ENCODE peak calls at places on chromosomes 7 and 10, in six cellular contexts. W is cerebellar cortex; Z is KG1; C is NCI-H2171 treated with DMSO at 0.1 percent for 48 hours; T is HT1080; F is stimulated activated CD4-positive, alpha-beta T cell treated with anti-CD3 and anti-CD28 coated beads, Interleukin-12 subunit alpha, Interleukin-12 subunit beta, amount 100 ng/mL, for 24 hours. V is an unnamed sample.

GRCh38 chr7:99472561-99473314 is at the start of gene ZNF789:
- DNase-seq in W (peak), Z (peak), C (peak), T (peak), F (peak), V (peak)

GRCh38 chr7:71245038-71245437 is 113.1 kb downstream of the GALNT17 start:
- DNase-seq in W (no peak), Z (no peak), C (no peak), T (no peak), F (no peak), V (no peak)

GRCh38 chr7:121020243-121020642 is 31.7 kb downstream of the CPED1 start:
- DNase-seq in W (no peak), Z (no peak), C (no peak), T (peak), F (no peak), V (no peak)

GRCh38 chr7:3520206-3520605 is 219.2 kb downstream of the SDK1 start:
- DNase-seq in W (no peak), Z (no peak), C (peak), T (no peak), F (no peak), V (no peak)

GRCh38 chr7:157671358-157672255 is 334.8 kb downstream of the DNAJB6 start:
- DNase-seq in W (no peak), Z (no peak), C (no peak), T (no peak), F (no peak), V (no peak)

GRCh38 chr10:4984971-4985594 is 18.6 kb downstream of the AKR1C2 start:
- DNase-seq in W (no peak), Z (no peak), C (no peak), T (no peak), F (no peak), V (no peak)

GRCh38 chr7:92827464-92827863 is 8.9 kb downstream of the CDK6 start:
- DNase-seq in W (peak), Z (no peak), C (no peak), T (no peak), F (no peak), V (no peak)

GRCh38 chr7:15557186-15557585 is 4.6 kb downstream of the AGMO start:
- DNase-seq in W (no peak), Z (no peak), C (no peak), T (no peak), F (no peak), V (no peak)

GRCh38 chr7:24877790-24878311 is 102.1 kb downstream of the OSBPL3 start:
- DNase-seq in W (no peak), Z (no peak), C (no peak), T (no peak), F (no peak), V (peak)

GRCh38 chr7:96786261-96786997 is 76.8 kb upstream of the SEM1 start:
- DNase-seq in W (no peak), Z (no peak), C (no peak), T (no peak), F (no peak), V (no peak)

GRCh38 chr7:29921404-29922010 is 68.1 kb downstream of the SCRN1 start:
- DNase-seq in W (peak), Z (peak), C (peak), T (peak), F (no peak), V (peak)

GRCh38 chr10:35439172-35439571 is 102.9 kb downstream of the CCNY start:
- DNase-seq in W (no peak), Z (no peak), C (no peak), T (no peak), F (no peak), V (no peak)

GRCh38 chr10:81179805-81180452 is 642.2 kb downstream of the SH2D4B start:
- DNase-seq in W (no peak), Z (no peak), C (peak), T (peak), F (no peak), V (no peak)

GRCh38 chr10:4947635-4948596 is 15.3 kb upstream of the AKR1C1 start:
- DNase-seq in W (no peak), Z (no peak), C (no peak), T (peak), F (no peak), V (no peak)

GRCh38 chr7:150875791-150876190 is 23.5 kb downstream of the AOC1 start:
- DNase-seq in W (peak), Z (no peak), C (no peak), T (no peak), F (no peak), V (no peak)

GRCh38 chr7:47400001-47400400 is 181.9 kb downstream of the TNS3 start:
- DNase-seq in W (no peak), Z (no peak), C (no peak), T (no peak), F (no peak), V (no peak)

GRCh38 chr10:28569506-28570159 is 36.7 kb downstream of the WAC start:
- DNase-seq in W (no peak), Z (no peak), C (no peak), T (peak), F (no peak), V (no peak)

GRCh38 chr7:150847536-150847935 is 4.8 kb upstream of the AOC1 start:
- DNase-seq in W (no peak), Z (no peak), C (no peak), T (no peak), F (no peak), V (no peak)

GRCh38 chr10:80498833-80499671 is 38.6 kb upstream of the SH2D4B start:
- DNase-seq in W (peak), Z (peak), C (no peak), T (peak), F (peak), V (peak)

GRCh38 chr7:116864084-116864483 is 1.7 kb downstream of the CAPZA2 start:
- DNase-seq in W (no peak), Z (no peak), C (no peak), T (no peak), F (no peak), V (no peak)

GRCh38 chr7:24341677-24342076 is 57.7 kb downstream of the NPY start:
- DNase-seq in W (no peak), Z (no peak), C (no peak), T (no peak), F (no peak), V (no peak)

GRCh38 chr10:5565205-5565545 is 40.4 kb downstream of the CALML3 start:
- DNase-seq in W (no peak), Z (no peak), C (no peak), T (no peak), F (no peak), V (no peak)

GRCh38 chr7:46949270-46949931 is 632.5 kb downstream of the TNS3 start:
- DNase-seq in W (no peak), Z (no peak), C (no peak), T (no peak), F (no peak), V (no peak)

GRCh38 chr7:30555525-30555924 is 39.2 kb upstream of the GARS1 start:
- DNase-seq in W (no peak), Z (no peak), C (no peak), T (no peak), F (no peak), V (no peak)

GRCh38 chr10:100025528-100026070 is 15.9 kb upstream of the DNMBP start:
- DNase-seq in W (no peak), Z (no peak), C (peak), T (no peak), F (no peak), V (no peak)

GRCh38 chr10:101464518-101465085 is 110.6 kb downstream of the BTRC start:
- DNase-seq in W (no peak), Z (no peak), C (no peak), T (no peak), F (no peak), V (no peak)

GRCh38 chr7:51103718-51104117 is 212.9 kb downstream of the COBL start:
- DNase-seq in W (no peak), Z (no peak), C (no peak), T (no peak), F (no peak), V (no peak)

GRCh38 chr7:135877799-135878198 is 99.4 kb downstream of the MTPN start:
- DNase-seq in W (no peak), Z (no peak), C (no peak), T (peak), F (no peak), V (no peak)

GRCh38 chr7:127034171-127034806 is 218.5 kb downstream of the GRM8 start:
- DNase-seq in W (no peak), Z (no peak), C (peak), T (no peak), F (no peak), V (no peak)

GRCh38 chr10:61063911-61064310 is 119.9 kb upstream of the RHOBTB1 start:
- DNase-seq in W (no peak), Z (no peak), C (no peak), T (peak), F (no peak), V (no peak)

GRCh38 chr10:93821051-93821772 is 63.5 kb downstream of the LGI1 start:
- DNase-seq in W (peak), Z (peak), C (peak), T (peak), F (no peak), V (no peak)

GRCh38 chr7:28389504-28390385 is 22.6 kb upstream of the CREB5 start:
- DNase-seq in W (peak), Z (peak), C (peak), T (peak), F (no peak), V (no peak)

GRCh38 chr7:151080091-151080521 is 503 bp downstream of the FASTK start:
- DNase-seq in W (peak), Z (no peak), C (peak), T (no peak), F (no peak), V (no peak)

GRCh38 chr10:5589963-5590511 is 65.3 kb downstream of the CALML3 start:
- DNase-seq in W (no peak), Z (no peak), C (no peak), T (peak), F (no peak), V (no peak)

GRCh38 chr10:69428138-69428537 is 11.4 kb upstream of the TACR2 start:
- DNase-seq in W (no peak), Z (no peak), C (peak), T (no peak), F (no peak), V (no peak)

GRCh38 chr10:689433-690226 is at the start of gene DIP2C:
- DNase-seq in W (peak), Z (no peak), C (peak), T (no peak), F (no peak), V (no peak)

GRCh38 chr10:68876919-68877250 is 24.2 kb upstream of the DDX50 start:
- DNase-seq in W (no peak), Z (no peak), C (no peak), T (no peak), F (no peak), V (no peak)

GRCh38 chr7:33108591-33108930 is 643 bp downstream of the RP9 start:
- DNase-seq in W (no peak), Z (peak), C (peak), T (peak), F (no peak), V (peak)